ENCODE peak calls at places on chromosomes 5 and 9, in nine cellular contexts. V, F, H, G, Y, J, Q, M and D are unnamed samples.

GRCh38 chr5:109413463-109413862 is 3.7 kb upstream of the PJA2 start:
- DNase-seq in V (no peak), F (peak; percentile 22), H (no peak), G (no peak), Y (peak; percentile 49), J (no peak), Q (peak; percentile 26), M (no peak), D (no peak)

GRCh38 chr5:122972877-122973276 is 63.6 kb downstream of the PPIC start:
- DNase-seq in V (no peak), F (peak; percentile 83), H (no peak), G (no peak), Y (peak; percentile 48), J (no peak), Q (no peak), M (no peak), D (no peak)

GRCh38 chr5:38265546-38266179 is 7.3 kb downstream of the EGFLAM start:
- DNase-seq in V (peak; percentile 41), F (peak; percentile 56), H (peak; percentile 55), G (no peak), Y (peak; percentile 19), J (peak; percentile 78), Q (peak; percentile 80), M (peak; percentile 71), D (peak; percentile 31)

GRCh38 chr5:6480133-6481051 is 31.7 kb downstream of the UBE2QL1 start:
- DNase-seq in V (no peak), F (no peak), H (no peak), G (no peak), Y (no peak), J (no peak), Q (peak; percentile 7), M (peak; percentile 51), D (no peak)

GRCh38 chr9:72871685-72872084 is 81.2 kb downstream of the ALDH1A1 start:
- DNase-seq in V (no peak), F (peak; percentile 21), H (no peak), G (no peak), Y (no peak), J (no peak), Q (peak; percentile 75), M (peak; percentile 44), D (no peak)

GRCh38 chr9:98022447-98022846 is 34.1 kb upstream of the NANS start:
- DNase-seq in V (no peak), F (peak; percentile 79), H (no peak), G (peak; percentile 23), Y (peak; percentile 32), J (no peak), Q (no peak), M (no peak), D (no peak)

GRCh38 chr5:156479864-156480263 is 152.9 kb downstream of the SGCD start:
- DNase-seq in V (no peak), F (no peak), H (peak; percentile 76), G (no peak), Y (peak; percentile 21), J (no peak), Q (no peak), M (peak; percentile 19), D (no peak)

GRCh38 chr5:157280511-157280910 is 14.6 kb downstream of the CYFIP2 start:
- DNase-seq in V (no peak), F (no peak), H (no peak), G (no peak), Y (no peak), J (no peak), Q (no peak), M (no peak), D (no peak)

GRCh38 chr9:20382460-20383071 is 239.7 kb downstream of the MLLT3 start:
- DNase-seq in V (no peak), F (peak; percentile 8), H (no peak), G (no peak), Y (peak; percentile 67), J (no peak), Q (peak; percentile 21), M (no peak), D (no peak)

GRCh38 chr5:94498199-94498598 is 120.2 kb downstream of the KIAA0825 start:
- DNase-seq in V (no peak), F (no peak), H (no peak), G (no peak), Y (no peak), J (no peak), Q (no peak), M (no peak), D (no peak)

GRCh38 chr5:33235304-33235703 is 205.5 kb upstream of the TARS1 start:
- DNase-seq in V (no peak), F (no peak), H (no peak), G (no peak), Y (no peak), J (no peak), Q (no peak), M (no peak), D (no peak)

GRCh38 chr9:124483481-124483880 is 23.7 kb downstream of the NR5A1 start:
- DNase-seq in V (no peak), F (no peak), H (no peak), G (no peak), Y (no peak), J (no peak), Q (no peak), M (no peak), D (no peak)

GRCh38 chr9:37575511-37575914 is 667 bp downstream of the FBXO10 start:
- DNase-seq in V (no peak), F (no peak), H (no peak), G (no peak), Y (no peak), J (no peak), Q (no peak), M (peak; percentile 79), D (no peak)

GRCh38 chr5:102218159-102218558 is 77.9 kb downstream of the SLCO4C1 start:
- DNase-seq in V (no peak), F (no peak), H (no peak), G (no peak), Y (no peak), J (no peak), Q (no peak), M (no peak), D (no peak)

GRCh38 chr5:108625654-108626053 is 122.0 kb upstream of the FER start:
- DNase-seq in V (no peak), F (no peak), H (no peak), G (no peak), Y (no peak), J (no peak), Q (no peak), M (no peak), D (no peak)

GRCh38 chr5:82168294-82168693 is 109.9 kb downstream of the RPS23 start:
- DNase-seq in V (no peak), F (peak; percentile 43), H (no peak), G (no peak), Y (no peak), J (no peak), Q (no peak), M (no peak), D (no peak)

GRCh38 chr5:84727708-84728107 is 343.0 kb upstream of the EDIL3 start:
- DNase-seq in V (no peak), F (no peak), H (no peak), G (no peak), Y (no peak), J (no peak), Q (no peak), M (no peak), D (no peak)

GRCh38 chr5:176425138-176425537 is 8.8 kb upstream of the CLTB start:
- DNase-seq in V (no peak), F (no peak), H (no peak), G (no peak), Y (no peak), J (no peak), Q (peak; percentile 4), M (no peak), D (no peak)

GRCh38 chr9:117555964-117556629 is 141.2 kb upstream of the ASTN2 start:
- DNase-seq in V (peak; percentile 30), F (peak; percentile 53), H (peak; percentile 26), G (no peak), Y (no peak), J (peak; percentile 71), Q (peak; percentile 75), M (peak; percentile 70), D (peak; percentile 10)

GRCh38 chr5:136408996-136409395 is 43.7 kb upstream of the TRPC7 start:
- DNase-seq in V (no peak), F (no peak), H (no peak), G (no peak), Y (no peak), J (no peak), Q (no peak), M (no peak), D (no peak)

GRCh38 chr5:133607451-133607850 is 4.9 kb downstream of the FSTL4 start:
- DNase-seq in V (no peak), F (no peak), H (no peak), G (no peak), Y (no peak), J (no peak), Q (no peak), M (no peak), D (no peak)

GRCh38 chr9:81613002-81613750 is 76.2 kb downstream of the TLE1 start:
- DNase-seq in V (no peak), F (peak; percentile 62), H (no peak), G (no peak), Y (peak; percentile 85), J (no peak), Q (no peak), M (no peak), D (peak; percentile 81)

GRCh38 chr5:119864286-119864685 is 234.9 kb downstream of the FAM170A start:
- DNase-seq in V (no peak), F (no peak), H (no peak), G (no peak), Y (no peak), J (no peak), Q (no peak), M (no peak), D (no peak)

GRCh38 chr5:65883461-65883860 is 42.9 kb upstream of the ERBIN start:
- DNase-seq in V (peak; percentile 20), F (no peak), H (no peak), G (no peak), Y (no peak), J (no peak), Q (no peak), M (no peak), D (no peak)

GRCh38 chr9:136692190-136693134 is 5.2 kb upstream of the AGPAT2 start:
- DNase-seq in V (no peak), F (no peak), H (no peak), G (no peak), Y (no peak), J (no peak), Q (no peak), M (no peak), D (no peak)

GRCh38 chr5:85017271-85017670 is 632.6 kb upstream of the EDIL3 start:
- DNase-seq in V (no peak), F (peak; percentile 49), H (no peak), G (no peak), Y (no peak), J (no peak), Q (no peak), M (no peak), D (no peak)

GRCh38 chr5:122311888-122312669 is at the start of gene SNCAIP:
- DNase-seq in V (no peak), F (peak; percentile 59), H (no peak), G (peak; percentile 69), Y (peak; percentile 47), J (no peak), Q (no peak), M (no peak), D (no peak)

GRCh38 chr5:21919417-21920022 is 933.6 kb downstream of the CDH12 start:
- DNase-seq in V (no peak), F (no peak), H (no peak), G (no peak), Y (no peak), J (peak; percentile 15), Q (peak; percentile 71), M (peak; percentile 84), D (peak; percentile 3)

GRCh38 chr5:36300181-36300926 is 1.3 kb downstream of the RANBP3L start:
- DNase-seq in V (no peak), F (no peak), H (no peak), G (no peak), Y (no peak), J (no peak), Q (no peak), M (no peak), D (no peak)

GRCh38 chr9:127567898-127568617 is 44.0 kb upstream of the STXBP1 start:
- DNase-seq in V (no peak), F (no peak), H (no peak), G (no peak), Y (no peak), J (no peak), Q (no peak), M (no peak), D (no peak)

GRCh38 chr5:112210430-112211005 is 208.6 kb downstream of the EPB41L4A start:
- DNase-seq in V (peak; percentile 19), F (peak; percentile 12), H (no peak), G (no peak), Y (peak; percentile 4), J (peak; percentile 10), Q (peak; percentile 73), M (peak; percentile 54), D (peak; percentile 9)